ENCODE peak calls at places on chromosomes 6 and 20, in four cellular contexts. T is HCT116, P is K562, X is H1. Z is an unnamed sample.

GRCh38 chr6:5173862-5174643 is 86.7 kb downstream of the LYRM4 start:
- DNase-seq in T (no peak), P (no peak), X (no peak), Z (no peak)

GRCh38 chr6:157012355-157012754 is 235.2 kb downstream of the ARID1B start:
- DNase-seq in P (no peak), T (no peak), X (no peak), Z (peak)

GRCh38 chr6:33249732-33250625 is 21.7 kb downstream of the VPS52 start:
- DNase-seq in P (peak), X (no peak), T (no peak), Z (no peak)

GRCh38 chr6:5998741-5999687 is 7.7 kb downstream of the NRN1 start:
- DNase-seq in X (peak), T (no peak), P (peak), Z (no peak)

GRCh38 chr6:10082385-10082784 is 332.5 kb downstream of the TFAP2A start:
- DNase-seq in T (no peak), P (no peak), X (no peak), Z (no peak)

GRCh38 chr6:115891111-115891669 is 169.5 kb downstream of the FRK start:
- DNase-seq in X (no peak), P (no peak), T (peak), Z (no peak)

GRCh38 chr20:21048841-21049273 is 57.3 kb downstream of the LINC00237 start:
- DNase-seq in P (peak), T (peak), X (peak), Z (peak)

GRCh38 chr6:141107562-141108160 is 1025.1 kb upstream of the GJE1 start:
- DNase-seq in X (no peak), P (no peak), T (peak), Z (no peak)

GRCh38 chr6:41434803-41435470 is 99.5 kb downstream of the NCR2 start:
- DNase-seq in T (no peak), X (no peak), P (no peak), Z (no peak)

GRCh38 chr6:125974214-125974866 is 12.0 kb upstream of the TRMT11 start:
- DNase-seq in P (peak), T (peak), X (no peak), Z (peak)
- TF ChIP-seq FOSL1 in P (no peak), T (no peak), X (no peak), Z (no peak)

DNA sequence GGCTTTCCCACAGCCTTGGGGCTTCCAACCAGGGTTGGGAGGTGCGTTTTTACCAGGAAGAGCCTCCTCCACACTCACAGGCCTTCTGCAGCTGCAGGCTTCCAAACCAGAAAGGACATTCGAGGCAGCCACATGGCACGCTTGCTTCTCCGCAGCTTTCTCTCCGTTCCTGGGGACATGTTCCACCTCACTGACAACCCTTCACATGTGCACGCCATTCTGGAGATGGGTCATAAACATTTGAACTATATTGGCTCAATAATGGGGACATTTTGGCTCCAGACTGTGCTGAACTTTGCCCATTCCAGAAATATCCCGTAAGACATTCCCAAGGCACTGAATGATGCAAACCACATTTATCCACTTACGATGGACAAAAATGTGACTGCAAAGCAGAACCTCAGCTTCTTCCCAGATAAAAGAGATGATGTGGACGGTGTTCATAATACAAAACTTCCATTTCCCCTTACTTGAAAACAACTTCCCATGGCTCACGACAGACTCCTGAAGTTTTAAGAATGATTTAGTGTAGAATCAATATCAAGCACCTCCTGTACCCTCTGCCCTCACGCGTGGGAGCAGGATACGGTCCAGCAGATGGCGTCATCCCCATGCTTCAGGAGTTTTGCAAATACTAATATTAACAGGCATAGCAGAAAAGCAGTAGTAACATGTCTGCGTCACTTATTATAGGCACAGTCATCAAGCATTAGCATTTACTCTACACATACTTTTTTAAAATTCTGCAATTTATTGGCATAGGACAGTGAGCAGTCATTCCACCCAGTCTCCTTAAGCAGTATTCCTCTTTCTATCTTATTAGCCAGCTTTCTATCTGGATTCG is 25.4 kb upstream of the FOXF2 start:
- DNase-seq in P (no peak), T (peak), X (no peak), Z (no peak)
- TF ChIP-seq SP1 in P (no peak), T (no peak), X (no peak), Z (no peak)

GRCh38 chr6:159819098-159819497 is 19.0 kb downstream of the PNLDC1 start:
- DNase-seq in P (peak), T (no peak), X (no peak), Z (no peak)

GRCh38 chr6:159821111-159821510 is 21.0 kb downstream of the PNLDC1 start:
- DNase-seq in P (no peak), X (no peak), T (no peak), Z (no peak)

GRCh38 chr6:159819932-159820640 is 20.0 kb downstream of the PNLDC1 start:
- DNase-seq in X (no peak), T (no peak), P (no peak), Z (no peak)

GRCh38 chr6:159823953-159824352 is 23.9 kb downstream of the PNLDC1 start:
- DNase-seq in P (no peak), T (no peak), X (no peak), Z (no peak)

DNA sequence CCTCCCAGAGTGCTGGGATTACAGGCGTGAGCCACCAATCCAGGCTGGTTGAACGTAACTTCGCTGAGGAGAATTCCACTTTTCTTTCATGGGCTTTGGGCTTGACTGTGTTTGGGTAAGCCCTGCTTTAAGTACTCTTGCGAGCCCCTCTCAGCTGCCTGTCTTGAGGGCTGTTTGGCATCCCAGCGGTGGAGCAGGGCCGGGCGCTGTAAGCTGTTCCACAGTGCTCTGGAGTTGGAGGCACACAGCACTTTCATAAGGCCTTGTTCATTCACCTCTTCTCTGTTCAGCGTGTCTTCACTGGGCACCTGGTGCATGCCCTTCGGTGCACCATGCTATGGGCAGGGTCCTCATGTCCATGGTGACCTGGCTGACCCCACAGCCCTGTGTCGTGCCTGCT is 21.6 kb downstream of the PNLDC1 start:
- DNase-seq in X (no peak), T (no peak), P (no peak), Z (no peak)
- TF ChIP-seq FOSL1 in X (no peak), T (no peak), P (no peak), Z (no peak)

GRCh38 chr6:14767176-14767575 is 478.7 kb upstream of the JARID2 start:
- DNase-seq in P (no peak), T (no peak), X (no peak), Z (no peak)
- TF ChIP-seq SP1 in P (no peak), T (no peak), X (no peak), Z (no peak)

GRCh38 chr6:28791002-28791383 is 132.8 kb downstream of the TRIM27 start:
- DNase-seq in T (no peak), X (no peak), P (no peak), Z (no peak)

GRCh38 chr6:28789553-28790083 is 134.2 kb downstream of the TRIM27 start:
- DNase-seq in P (peak), X (peak), T (peak), Z (peak)

GRCh38 chr6:28794175-28795002 is 129.4 kb downstream of the TRIM27 start:
- DNase-seq in T (no peak), P (peak), X (no peak), Z (peak)
- TF ChIP-seq FOSL1 in T (no peak), P (no peak), X (no peak), Z (no peak)

DNA sequence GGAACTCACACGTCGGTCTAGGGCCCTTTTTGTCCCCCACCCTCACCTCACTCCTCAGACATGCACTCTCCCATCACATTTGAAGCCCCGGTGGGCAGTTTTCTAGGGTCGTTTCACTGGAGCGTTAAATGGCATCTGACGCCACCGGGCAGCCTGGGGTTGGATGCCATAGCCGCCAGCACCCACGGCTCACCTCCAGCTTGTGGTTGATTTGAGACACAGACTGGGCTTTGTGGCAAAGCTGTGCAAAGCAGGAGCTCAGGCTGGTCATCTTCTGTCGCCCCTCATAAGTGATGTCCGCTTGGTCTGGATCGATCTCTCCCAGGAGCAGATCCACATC is 530 bp downstream of the GOPC start:
- DNase-seq in T (no peak), X (no peak), P (no peak), Z (no peak)
- TF ChIP-seq SP1 in T (no peak), X (no peak), P (no peak), Z (no peak)

GRCh38 chr20:1769491-1769890 is 111.9 kb upstream of the SIRPG start:
- DNase-seq in P (no peak), T (no peak), X (no peak), Z (no peak)
- TF ChIP-seq FOSL1 in P (no peak), T (no peak), X (no peak), Z (no peak)

GRCh38 chr20:59770270-59770669 is 163.2 kb downstream of the SYCP2 start:
- DNase-seq in P (no peak), T (peak), X (no peak), Z (no peak)

GRCh38 chr20:59767656-59768055 is 163.3 kb downstream of the PHACTR3 start:
- DNase-seq in T (no peak), X (no peak), P (no peak), Z (no peak)

GRCh38 chr20:59770851-59771250 is 162.6 kb downstream of the SYCP2 start:
- DNase-seq in T (no peak), X (no peak), P (no peak), Z (no peak)

GRCh38 chr20:59764037-59764436 is 159.7 kb downstream of the PHACTR3 start:
- DNase-seq in P (no peak), X (no peak), T (no peak), Z (no peak)

GRCh38 chr20:59765599-59766177 is 161.3 kb downstream of the PHACTR3 start:
- DNase-seq in P (peak), T (no peak), X (no peak), Z (no peak)
- TF ChIP-seq SP1 in P (no peak), T (no peak), X (no peak), Z (no peak)

GRCh38 chr20:33531047-33531877 is 41.4 kb downstream of the CBFA2T2 start:
- DNase-seq in P (no peak), T (no peak), X (no peak), Z (peak)
- TF ChIP-seq FOSL1 in P (no peak), T (no peak), X (no peak), Z (no peak)

Z was measured in HepG2.